ENCODE peak calls at places on chromosome X, in seven cellular contexts. One of them, this sample, is unnamed.

GRCh38 chrX:153321381-153322105 is at the start of gene PNMA6F:
- DNase-seq in dermis blood vessel endothelial cell: no peak
- DNase-seq in choroid plexus epithelial cell: no peak
- DNase-seq in stimulated activated CD4-positive, alpha-beta T cell treated with anti-CD3 and anti-CD28 coated beads, Interleukin-12 subunit alpha, Interleukin-12 subunit beta, amount 100 ng/mL, for 48 hours: no peak
- DNase-seq in COR-L47: no peak
- DNase-seq in MCF 10A: no peak
- DNase-seq in lower leg skin: no peak
- DNase-seq in this sample: no peak

GRCh38 chrX:130895299-130895698 is 7.7 kb downstream of the ENOX2 start:
- DNase-seq in dermis blood vessel endothelial cell: no peak
- DNase-seq in choroid plexus epithelial cell: peak; percentile 42
- DNase-seq in stimulated activated CD4-positive, alpha-beta T cell treated with anti-CD3 and anti-CD28 coated beads, Interleukin-12 subunit alpha, Interleukin-12 subunit beta, amount 100 ng/mL, for 48 hours: no peak
- DNase-seq in COR-L47: no peak
- DNase-seq in MCF 10A: no peak
- DNase-seq in lower leg skin: no peak
- DNase-seq in this sample: no peak

GRCh38 chrX:12700745-12701144 is 90.5 kb upstream of the PRPS2 start:
- DNase-seq in dermis blood vessel endothelial cell: no peak
- DNase-seq in choroid plexus epithelial cell: no peak
- DNase-seq in stimulated activated CD4-positive, alpha-beta T cell treated with anti-CD3 and anti-CD28 coated beads, Interleukin-12 subunit alpha, Interleukin-12 subunit beta, amount 100 ng/mL, for 48 hours: no peak
- DNase-seq in COR-L47: no peak
- DNase-seq in MCF 10A: no peak
- DNase-seq in lower leg skin: no peak
- DNase-seq in this sample: no peak

GRCh38 chrX:30301203-30301602 is 8.0 kb downstream of the NR0B1 start:
- DNase-seq in dermis blood vessel endothelial cell: no peak
- DNase-seq in choroid plexus epithelial cell: no peak
- DNase-seq in stimulated activated CD4-positive, alpha-beta T cell treated with anti-CD3 and anti-CD28 coated beads, Interleukin-12 subunit alpha, Interleukin-12 subunit beta, amount 100 ng/mL, for 48 hours: no peak
- DNase-seq in COR-L47: no peak
- DNase-seq in MCF 10A: no peak
- DNase-seq in lower leg skin: no peak
- DNase-seq in this sample: no peak

GRCh38 chrX:13581554-13581953 is 12.2 kb downstream of the EGFL6 start:
- DNase-seq in dermis blood vessel endothelial cell: no peak
- DNase-seq in choroid plexus epithelial cell: no peak
- DNase-seq in stimulated activated CD4-positive, alpha-beta T cell treated with anti-CD3 and anti-CD28 coated beads, Interleukin-12 subunit alpha, Interleukin-12 subunit beta, amount 100 ng/mL, for 48 hours: no peak
- DNase-seq in COR-L47: no peak
- DNase-seq in MCF 10A: no peak
- DNase-seq in lower leg skin: no peak
- DNase-seq in this sample: no peak

GRCh38 chrX:115013705-115014104 is 3.7 kb downstream of the IL13RA2 start:
- DNase-seq in dermis blood vessel endothelial cell: peak; percentile 5
- DNase-seq in choroid plexus epithelial cell: peak; percentile 35
- DNase-seq in stimulated activated CD4-positive, alpha-beta T cell treated with anti-CD3 and anti-CD28 coated beads, Interleukin-12 subunit alpha, Interleukin-12 subunit beta, amount 100 ng/mL, for 48 hours: no peak
- DNase-seq in COR-L47: no peak
- DNase-seq in MCF 10A: peak; percentile 46
- DNase-seq in lower leg skin: no peak
- DNase-seq in this sample: no peak

GRCh38 chrX:9257718-9258117 is 207.1 kb upstream of the TBL1X start:
- DNase-seq in dermis blood vessel endothelial cell: no peak
- DNase-seq in choroid plexus epithelial cell: no peak
- DNase-seq in stimulated activated CD4-positive, alpha-beta T cell treated with anti-CD3 and anti-CD28 coated beads, Interleukin-12 subunit alpha, Interleukin-12 subunit beta, amount 100 ng/mL, for 48 hours: no peak
- DNase-seq in COR-L47: no peak
- DNase-seq in MCF 10A: no peak
- DNase-seq in lower leg skin: no peak
- DNase-seq in this sample: no peak

GRCh38 chrX:52217494-52218160 is 32.9 kb downstream of the MAGED4 start:
- DNase-seq in dermis blood vessel endothelial cell: no peak
- DNase-seq in choroid plexus epithelial cell: no peak
- DNase-seq in stimulated activated CD4-positive, alpha-beta T cell treated with anti-CD3 and anti-CD28 coated beads, Interleukin-12 subunit alpha, Interleukin-12 subunit beta, amount 100 ng/mL, for 48 hours: no peak
- DNase-seq in COR-L47: no peak
- DNase-seq in MCF 10A: no peak
- DNase-seq in lower leg skin: no peak
- DNase-seq in this sample: peak; percentile 6

GRCh38 chrX:78321809-78322208 is 5.6 kb downstream of the CYSLTR1 start:
- DNase-seq in dermis blood vessel endothelial cell: no peak
- DNase-seq in choroid plexus epithelial cell: no peak
- DNase-seq in stimulated activated CD4-positive, alpha-beta T cell treated with anti-CD3 and anti-CD28 coated beads, Interleukin-12 subunit alpha, Interleukin-12 subunit beta, amount 100 ng/mL, for 48 hours: peak; percentile 22
- DNase-seq in COR-L47: no peak
- DNase-seq in MCF 10A: peak; percentile 8
- DNase-seq in lower leg skin: no peak
- DNase-seq in this sample: no peak

GRCh38 chrX:107775000-107775733 is 420 bp downstream of the TSC22D3 start:
- DNase-seq in dermis blood vessel endothelial cell: peak; percentile 4
- DNase-seq in choroid plexus epithelial cell: no peak
- DNase-seq in stimulated activated CD4-positive, alpha-beta T cell treated with anti-CD3 and anti-CD28 coated beads, Interleukin-12 subunit alpha, Interleukin-12 subunit beta, amount 100 ng/mL, for 48 hours: no peak
- DNase-seq in COR-L47: no peak
- DNase-seq in MCF 10A: no peak
- DNase-seq in lower leg skin: no peak
- DNase-seq in this sample: no peak

GRCh38 chrX:38999967-39000745 is 198.9 kb downstream of the MID1IP1 start:
- DNase-seq in dermis blood vessel endothelial cell: no peak
- DNase-seq in choroid plexus epithelial cell: no peak
- DNase-seq in stimulated activated CD4-positive, alpha-beta T cell treated with anti-CD3 and anti-CD28 coated beads, Interleukin-12 subunit alpha, Interleukin-12 subunit beta, amount 100 ng/mL, for 48 hours: no peak
- DNase-seq in COR-L47: no peak
- DNase-seq in MCF 10A: no peak
- DNase-seq in lower leg skin: no peak
- DNase-seq in this sample: no peak

This sample was measured in lung microvascular endothelial cell.